ENCODE peak calls at places on chromosome 4, in ten cellular contexts. Y is CD4-positive, alpha-beta memory T cell; L is cerebellar nuclear complex; E is cardiac fibroblast; J is fibroblast of villous mesenchyme; A is left cardiac atrium; R is stimulated activated CD8-positive, alpha-beta memory T cell treated with anti-CD3 and anti-CD28 coated beads, Interleukin-7, amount 100 ng/mL, for 4 hours; C is activated T-cell treated with anti-CD3 and anti-CD28 coated beads for 4 hours; B is iPS-NIHi11; X is activated T-helper 1 cell treated with Interleukin-2 at 50 U/mL for 16 hours. I is an unnamed sample.

GRCh38 chr4:185966997-185967775 is 101.8 kb upstream of the TLR3 start:
- DNase-seq in Y (no peak), X (no peak), E (no peak), R (no peak), A (no peak), B (no peak), L (no peak), J (no peak), C (no peak), I (no peak)

GRCh38 chr4:112938461-112939058 is 110.9 kb upstream of the ANK2 start:
- DNase-seq in L (no peak), Y (peak), R (no peak), C (no peak), E (peak), J (peak), B (peak), X (no peak), A (no peak), I (no peak)

GRCh38 chr4:6124386-6125102 is 75.8 kb downstream of the JAKMIP1 start:
- DNase-seq in A (no peak), L (no peak), R (no peak), E (no peak), C (no peak), X (no peak), Y (no peak), J (no peak), B (no peak), I (no peak)

GRCh38 chr4:10283761-10284160 is 167.2 kb upstream of the WDR1 start:
- DNase-seq in X (no peak), E (no peak), L (no peak), R (no peak), J (no peak), Y (no peak), A (no peak), B (no peak), C (no peak), I (no peak)

GRCh38 chr4:119517361-119518229 is 111.0 kb downstream of the PDE5A start:
- DNase-seq in C (no peak), X (no peak), J (peak), A (no peak), L (no peak), E (peak), B (no peak), Y (no peak), R (no peak), I (no peak)

GRCh38 chr4:20839957-20840356 is 139.7 kb downstream of the PACRGL start:
- DNase-seq in L (no peak), X (no peak), Y (no peak), R (no peak), J (peak), A (no peak), B (peak), C (no peak), E (peak), I (no peak)

GRCh38 chr4:53908661-53909078 is 155.7 kb downstream of the CHIC2 start:
- DNase-seq in E (peak), L (no peak), B (peak), J (peak), R (no peak), C (no peak), A (no peak), X (no peak), Y (peak), I (peak)

GRCh38 chr4:8362483-8362882 is 78.0 kb downstream of the ACOX3 start:
- DNase-seq in E (no peak), R (no peak), B (no peak), X (no peak), A (no peak), Y (no peak), J (no peak), L (no peak), C (no peak), I (no peak)

GRCh38 chr4:187451776-187452175 is 543.8 kb upstream of the ZFP42 start:
- DNase-seq in R (no peak), Y (no peak), E (no peak), X (no peak), B (no peak), C (no peak), J (no peak), L (no peak), A (no peak), I (no peak)

GRCh38 chr4:139176299-139177048 is 544 bp downstream of the ELF2 start:
- DNase-seq in A (peak), Y (peak), B (peak), X (peak), E (peak), J (peak), L (peak), R (peak), C (peak), I (peak)

GRCh38 chr4:172202480-172203076 is 389.4 kb downstream of the GALNTL6 start:
- DNase-seq in R (no peak), L (no peak), Y (no peak), A (no peak), E (peak), C (no peak), B (peak), J (peak), X (no peak), I (no peak)

GRCh38 chr4:6909970-6910339 is 329 bp downstream of the TBC1D14 start:
- DNase-seq in Y (no peak), X (peak), L (no peak), J (no peak), B (no peak), R (no peak), E (no peak), C (no peak), A (peak), I (no peak)

GRCh38 chr4:14410469-14410868 is 591.8 kb upstream of the CPEB2 start:
- DNase-seq in A (no peak), R (no peak), X (no peak), E (no peak), Y (no peak), J (no peak), B (no peak), L (no peak), C (no peak), I (no peak)

GRCh38 chr4:176601156-176601555 is 191.6 kb downstream of the VEGFC start:
- DNase-seq in X (no peak), E (no peak), R (no peak), J (peak), B (no peak), L (no peak), A (no peak), Y (no peak), C (no peak), I (no peak)

GRCh38 chr4:151218343-151218742 is 58.6 kb upstream of the PRSS48 start:
- DNase-seq in J (peak), C (no peak), L (no peak), B (no peak), A (no peak), E (peak), X (no peak), R (no peak), Y (no peak), I (no peak)

GRCh38 chr4:151604238-151604637 is 156.6 kb downstream of the GATB start:
- DNase-seq in B (peak), X (no peak), R (no peak), A (no peak), J (peak), Y (no peak), E (peak), C (no peak), L (no peak), I (no peak)

GRCh38 chr4:174696657-174697056 is 132.4 kb downstream of the GLRA3 start:
- DNase-seq in J (no peak), L (no peak), B (no peak), C (no peak), Y (no peak), A (no peak), R (no peak), X (no peak), E (no peak), I (no peak)

GRCh38 chr4:41504167-41504566 is 33.8 kb upstream of the LIMCH1 start:
- DNase-seq in E (no peak), Y (no peak), B (no peak), A (no peak), C (no peak), X (no peak), L (no peak), J (no peak), R (no peak), I (no peak)

GRCh38 chr4:157265281-157265680 is 44.8 kb downstream of the GRIA2 start:
- DNase-seq in E (no peak), A (no peak), L (peak), B (peak), R (no peak), C (no peak), Y (no peak), J (peak), X (no peak), I (no peak)

GRCh38 chr4:128286474-128287158 is 997 bp downstream of the PGRMC2 start:
- DNase-seq in J (peak), E (peak), X (no peak), R (no peak), B (peak), A (no peak), L (no peak), Y (peak), C (no peak), I (no peak)

GRCh38 chr4:81084029-81084428 is 53.5 kb downstream of the BMP3 start:
- DNase-seq in C (no peak), E (peak), J (peak), A (no peak), B (no peak), Y (no peak), R (no peak), L (no peak), X (no peak), I (no peak)

GRCh38 chr4:98314791-98315565 is 53.8 kb downstream of the RAP1GDS1 start:
- DNase-seq in L (no peak), E (no peak), R (no peak), A (no peak), C (no peak), B (no peak), J (no peak), X (no peak), Y (no peak), I (no peak)

GRCh38 chr4:123676550-123677229 is 280.1 kb downstream of the SPRY1 start:
- DNase-seq in J (no peak), B (peak), E (no peak), X (no peak), R (no peak), L (no peak), Y (no peak), A (no peak), C (no peak), I (no peak)

GRCh38 chr4:38279650-38280322 is 319.6 kb downstream of the PTTG2 start:
- DNase-seq in Y (no peak), C (no peak), E (no peak), J (no peak), B (no peak), X (no peak), L (no peak), A (no peak), R (no peak), I (no peak)

GRCh38 chr4:78213218-78213617 is 156.1 kb downstream of the FRAS1 start:
- DNase-seq in E (no peak), J (no peak), R (no peak), A (no peak), B (no peak), X (no peak), L (no peak), Y (no peak), C (no peak), I (no peak)

GRCh38 chr4:149522031-149522430 is 293.6 kb downstream of the IQCM start:
- DNase-seq in C (no peak), L (no peak), X (no peak), E (no peak), A (no peak), B (no peak), R (no peak), Y (no peak), J (no peak), I (no peak)

GRCh38 chr4:43048570-43048969 is 156.1 kb downstream of the GRXCR1 start:
- DNase-seq in Y (no peak), X (no peak), L (no peak), R (no peak), A (no peak), J (no peak), E (no peak), B (peak), C (no peak), I (no peak)

GRCh38 chr4:185911556-185912064 is 99.6 kb upstream of the SORBS2 start:
- DNase-seq in B (no peak), A (no peak), E (no peak), X (no peak), Y (no peak), R (no peak), L (no peak), J (no peak), C (no peak), I (no peak)

GRCh38 chr4:99655315-99656081 is 2.1 kb downstream of the C4orf54 start:
- DNase-seq in R (no peak), B (no peak), X (no peak), Y (no peak), E (peak), A (no peak), J (peak), C (no peak), L (no peak), I (no peak)

GRCh38 chr4:54473077-54473545 is 184.6 kb upstream of the KIT start:
- DNase-seq in L (no peak), E (no peak), Y (no peak), A (no peak), B (no peak), C (no peak), X (no peak), R (no peak), J (peak), I (no peak)

GRCh38 chr4:138311771-138312535 is 69.8 kb upstream of the SLC7A11 start:
- DNase-seq in X (no peak), C (no peak), E (peak), A (no peak), B (no peak), R (no peak), L (no peak), Y (no peak), J (no peak), I (no peak)

GRCh38 chr4:38275331-38275821 is 315.2 kb downstream of the PTTG2 start:
- DNase-seq in B (peak), A (no peak), Y (no peak), E (no peak), X (no peak), R (no peak), J (no peak), C (no peak), L (no peak), I (no peak)

GRCh38 chr4:28948501-28948900 is 1771.7 kb upstream of the PCDH7 start:
- DNase-seq in Y (no peak), A (no peak), B (no peak), C (no peak), X (no peak), E (peak), R (no peak), J (peak), L (no peak), I (no peak)

GRCh38 chr4:187235456-187236170 is 512.0 kb upstream of the FAT1 start:
- DNase-seq in X (no peak), J (no peak), L (no peak), A (no peak), C (no peak), B (no peak), Y (no peak), R (no peak), E (no peak), I (no peak)

GRCh38 chr4:176668324-176668723 is 124.4 kb downstream of the VEGFC start:
- DNase-seq in R (no peak), X (no peak), Y (no peak), A (no peak), B (no peak), C (no peak), J (no peak), E (peak), L (no peak), I (no peak)

GRCh38 chr4:5165419-5166369 is 114.4 kb downstream of the STK32B start:
- DNase-seq in X (no peak), C (no peak), Y (no peak), A (no peak), J (peak), B (peak), L (no peak), E (peak), R (no peak), I (no peak)

GRCh38 chr4:6199344-6199921 is 916 bp downstream of the JAKMIP1 start:
- DNase-seq in X (no peak), L (no peak), A (no peak), C (no peak), E (no peak), B (peak), R (no peak), Y (peak), J (no peak), I (no peak)

I was measured in tibial nerve.